ENCODE peak calls at places on chromosomes 1 and 21, in eight cellular contexts. D is K562, X is pancreas, W is B cell, K is IMR-90, Z is AG04449, L is AG09319, C is heart left ventricle. Q is an unnamed sample.

GRCh38 chr1:231326248-231326647 is 11.4 kb downstream of the EXOC8 start:
- DNase-seq in D (no peak), X (no peak), W (no peak), K (no peak), Z (no peak), L (no peak), C (no peak), Q (no peak)

GRCh38 chr1:77370161-77370560 is 88.3 kb downstream of the AK5 start:
- DNase-seq in D (no peak), X (no peak), W (no peak), K (peak; percentile 64), Z (no peak), L (no peak), C (no peak), Q (peak; percentile 26)

GRCh38 chr1:14924455-14925325 is 228.9 kb upstream of the TMEM51 start:
- DNase-seq in D (peak; percentile 81), X (peak; percentile 53), W (peak; percentile 11), K (peak; percentile 59), Z (no peak), L (no peak), C (peak; percentile 79), Q (peak; percentile 37)

GRCh38 chr1:118485757-118486156 is 300.7 kb upstream of the SPAG17 start:
- DNase-seq in D (no peak), X (no peak), W (no peak), K (no peak), Z (no peak), L (no peak), C (no peak), Q (no peak)

GRCh38 chr1:24190970-24191570 is 4.0 kb upstream of the IFNLR1 start:
- DNase-seq in D (no peak), X (no peak), W (peak; percentile 71), K (no peak), Z (no peak), L (no peak), C (no peak), Q (no peak)

GRCh38 chr21:36747815-36748381 is 49.0 kb downstream of the SIM2 start:
- DNase-seq in D (peak; percentile 87), X (peak; percentile 57), W (no peak), K (peak; percentile 34), Z (no peak), L (no peak), C (peak; percentile 71), Q (no peak)

GRCh38 chr1:214414691-214415090 is 133.7 kb downstream of the SMYD2 start:
- DNase-seq in D (no peak), X (no peak), W (no peak), K (no peak), Z (no peak), L (no peak), C (no peak), Q (no peak)

GRCh38 chr1:97743129-97743528 is 177.7 kb downstream of the DPYD start:
- DNase-seq in D (no peak), X (no peak), W (no peak), K (no peak), Z (no peak), L (no peak), C (no peak), Q (no peak)

GRCh38 chr1:156823210-156823790 is 6.7 kb upstream of the SH2D2A start:
- DNase-seq in D (no peak), X (no peak), W (no peak), K (peak; percentile 20), Z (no peak), L (no peak), C (no peak), Q (no peak)

GRCh38 chr1:62184291-62184690 is 10.4 kb upstream of the L1TD1 start:
- DNase-seq in D (no peak), X (no peak), W (no peak), K (no peak), Z (no peak), L (no peak), C (no peak), Q (no peak)

GRCh38 chr1:201539561-201540404 is 856 bp downstream of the NAV1 start:
- DNase-seq in D (peak; percentile 36), X (no peak), W (peak; percentile 11), K (peak; percentile 84), Z (no peak), L (no peak), C (peak; percentile 78), Q (peak; percentile 71)

GRCh38 chr21:15826147-15826780 is 96.5 kb downstream of the USP25 start:
- DNase-seq in D (peak; percentile 18), X (no peak), W (peak; percentile 31), K (peak; percentile 54), Z (no peak), L (no peak), C (no peak), Q (peak; percentile 17)

GRCh38 chr1:966603-967295 is 467 bp downstream of the PLEKHN1 start:
- DNase-seq in D (peak; percentile 90), X (peak; percentile 58), W (peak; percentile 73), K (peak; percentile 50), Z (no peak), L (no peak), C (peak; percentile 88), Q (peak; percentile 59)

GRCh38 chr1:117810553-117810952 is 118.9 kb downstream of the GDAP2 start:
- DNase-seq in D (no peak), X (no peak), W (no peak), K (no peak), Z (no peak), L (no peak), C (no peak), Q (no peak)

GRCh38 chr1:209648931-209649776 is 3.1 kb downstream of the LAMB3 start:
- DNase-seq in D (peak; percentile 48), X (no peak), W (no peak), K (peak; percentile 96), Z (peak; percentile 75), L (peak; percentile 80), C (no peak), Q (peak; percentile 92)

GRCh38 chr1:243568793-243569192 is 281.2 kb downstream of the AKT3 start:
- DNase-seq in D (no peak), X (no peak), W (no peak), K (peak; percentile 90), Z (no peak), L (peak; percentile 22), C (no peak), Q (peak; percentile 49)

GRCh38 chr1:5847013-5847654 is 145.1 kb downstream of the NPHP4 start:
- DNase-seq in D (peak; percentile 87), X (no peak), W (no peak), K (peak; percentile 13), Z (no peak), L (no peak), C (no peak), Q (no peak)

GRCh38 chr1:244450597-244451538 is 841 bp downstream of the ADSS2 start:
- DNase-seq in D (peak; percentile 55), X (peak; percentile 32), W (peak; percentile 68), K (peak; percentile 89), Z (peak; percentile 29), L (no peak), C (peak; percentile 79), Q (peak; percentile 70)

GRCh38 chr1:116115476-116115875 is 4.3 kb downstream of the MAB21L3 start:
- DNase-seq in D (no peak), X (no peak), W (no peak), K (peak; percentile 75), Z (peak; percentile 63), L (peak; percentile 84), C (no peak), Q (peak; percentile 91)

GRCh38 chr21:15104470-15104869 is 39.7 kb upstream of the NRIP1 start:
- DNase-seq in D (no peak), X (no peak), W (no peak), K (no peak), Z (no peak), L (no peak), C (no peak), Q (no peak)

GRCh38 chr1:72845342-72845741 is 563.0 kb upstream of the NEGR1 start:
- DNase-seq in D (no peak), X (no peak), W (no peak), K (no peak), Z (no peak), L (no peak), C (no peak), Q (no peak)
- TF ChIP-seq CTCF in D (no peak), X (no peak), W (no peak), K (no peak), Z (no peak), L (no peak), C (no peak), Q (peak; percentile 60)

DNA sequence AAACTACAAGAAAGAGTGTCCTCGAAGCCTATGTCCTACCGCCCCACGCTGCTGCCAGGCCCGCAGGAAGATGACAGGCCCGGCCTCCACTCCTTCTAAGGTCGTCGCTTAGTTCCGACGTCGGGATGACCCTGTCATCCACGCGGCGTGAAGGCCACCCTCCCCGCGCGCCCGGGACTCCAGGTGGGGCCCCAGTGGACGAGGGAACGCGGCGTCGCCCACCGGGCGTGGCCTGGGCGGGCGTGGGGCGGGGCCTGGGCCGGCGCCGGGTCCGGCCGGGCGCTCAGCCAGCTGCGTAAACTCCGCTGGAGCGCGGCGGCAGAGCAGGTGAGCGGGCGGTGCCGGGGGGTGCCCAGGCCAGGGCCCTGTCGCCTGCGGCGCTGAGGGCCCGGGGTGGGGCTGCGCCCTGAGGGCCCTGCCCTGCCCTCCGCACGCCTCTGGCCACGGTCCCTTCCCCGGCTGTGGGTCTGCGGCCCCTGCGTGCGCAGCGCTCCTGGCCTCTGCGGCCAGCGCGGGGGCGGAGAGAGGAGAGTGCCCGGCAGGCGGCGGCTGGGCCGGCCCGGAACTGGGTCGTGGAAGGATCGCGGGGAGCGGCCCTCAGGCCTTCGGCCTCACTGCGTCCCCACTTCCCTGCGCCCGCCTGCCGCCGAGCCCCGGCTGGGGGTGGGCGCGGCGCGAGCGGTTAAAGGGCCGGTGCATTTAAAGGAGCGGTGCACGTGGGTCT is at the start of gene PSEN2:
- DNase-seq in D (peak; percentile 96), X (peak; percentile 85), W (peak; percentile 81), K (peak; percentile 28), Z (no peak), L (no peak), C (peak; percentile 89), Q (peak; percentile 44)
- TF ChIP-seq CTCF in D (peak; percentile 10), X (no peak), W (no peak), K (peak; percentile 31), Z (peak; percentile 13), L (peak; percentile 10), C (peak; percentile 46), Q (peak; percentile 54)

DNA sequence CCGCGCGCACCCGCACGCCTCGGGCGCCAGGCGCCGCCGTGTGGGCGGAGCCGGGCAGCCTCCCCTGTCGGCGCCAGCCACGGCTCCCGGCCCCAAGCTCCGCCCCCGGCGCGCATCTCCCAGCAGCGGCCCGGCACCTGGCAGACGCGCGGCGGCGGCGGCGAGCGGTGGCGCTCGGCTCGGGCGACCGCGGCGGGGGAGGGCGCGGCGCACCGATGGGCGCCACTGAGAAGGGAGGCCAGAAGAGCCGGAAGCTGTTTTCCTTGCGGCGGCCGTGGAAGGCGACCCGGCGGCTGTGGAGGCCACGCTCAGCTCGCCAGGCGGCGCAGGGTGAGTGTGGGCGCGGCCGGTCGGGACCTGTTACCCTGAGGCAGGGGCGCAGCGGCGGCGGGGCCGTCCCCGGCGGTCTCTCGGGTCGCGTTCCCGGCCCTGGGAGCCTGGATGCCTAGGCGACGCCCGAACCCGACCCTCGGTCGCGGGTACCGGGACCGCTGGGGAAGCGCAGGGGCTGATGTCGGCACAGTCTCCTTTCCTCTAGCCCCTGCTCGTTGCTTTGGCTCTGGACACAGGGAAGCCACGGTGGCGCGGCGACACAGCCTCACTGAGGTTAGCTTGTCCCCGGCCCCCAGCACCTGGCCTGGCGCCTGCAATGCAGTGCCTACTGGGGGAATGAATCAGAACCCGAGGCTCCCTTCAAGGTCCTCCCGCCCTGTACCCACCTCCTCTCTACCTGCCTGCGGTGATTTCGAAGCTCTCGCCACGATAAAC is 54.8 kb upstream of the DNAJC6 start:
- DNase-seq in D (peak; percentile 96), X (peak; percentile 77), W (peak; percentile 91), K (peak; percentile 30), Z (no peak), L (no peak), C (peak; percentile 90), Q (peak; percentile 54)
- TF ChIP-seq CTCF in D (peak; percentile 18), X (no peak), W (peak; percentile 19), K (no peak), Z (peak; percentile 37), L (peak; percentile 17), C (peak; percentile 44), Q (peak; percentile 41)

GRCh38 chr1:168636200-168636599 is 59.8 kb downstream of the XCL1 start:
- DNase-seq in D (no peak), X (no peak), W (no peak), K (no peak), Z (no peak), L (no peak), C (no peak), Q (no peak)
- TF ChIP-seq CTCF in D (no peak), X (no peak), W (no peak), K (no peak), Z (no peak), L (peak; percentile 9), C (peak; percentile 49), Q (peak; percentile 17)